ENCODE peak calls at places on chromosomes 2 and 18, in nine cellular contexts. A, F, V, J, L, G, Z, K and Y are unnamed samples.

GRCh38 chr2:118954297-118955060 is 12.5 kb downstream of the MARCO start:
- DNase-seq in A (no peak), F (no peak), V (peak), J (no peak), L (no peak), G (peak), Z (no peak), K (no peak), Y (no peak)

GRCh38 chr2:26173596-26174482 is 951 bp downstream of the GAREM2 start:
- DNase-seq in A (no peak), F (no peak), V (no peak), J (peak), L (no peak), G (no peak), Z (no peak), K (no peak), Y (no peak)

GRCh38 chr2:238326801-238327365 is 6.6 kb downstream of the TRAF3IP1 start:
- DNase-seq in A (no peak), F (no peak), V (no peak), J (no peak), L (no peak), G (no peak), Z (no peak), K (no peak), Y (no peak)

GRCh38 chr18:37252342-37252741 is 313.3 kb downstream of the CELF4 start:
- DNase-seq in A (no peak), F (no peak), V (no peak), J (no peak), L (no peak), G (no peak), Z (no peak), K (no peak), Y (no peak)

GRCh38 chr18:24126155-24126947 is 12.5 kb upstream of the CABYR start:
- DNase-seq in A (no peak), F (no peak), V (no peak), J (no peak), L (no peak), G (no peak), Z (no peak), K (no peak), Y (no peak)

GRCh38 chr2:126809357-126809756 is 89.3 kb upstream of the TEX51 start:
- DNase-seq in A (no peak), F (no peak), V (no peak), J (no peak), L (no peak), G (peak), Z (no peak), K (no peak), Y (no peak)

GRCh38 chr2:105187531-105187930 is 54.0 kb upstream of the GPR45 start:
- DNase-seq in A (no peak), F (no peak), V (no peak), J (no peak), L (no peak), G (peak), Z (no peak), K (peak), Y (no peak)

GRCh38 chr2:159071190-159071915 is 102.9 kb downstream of the TANC1 start:
- DNase-seq in A (no peak), F (no peak), V (no peak), J (no peak), L (no peak), G (no peak), Z (no peak), K (no peak), Y (no peak)

GRCh38 chr2:230717595-230717994 is 5.0 kb downstream of the CAB39 start:
- DNase-seq in A (no peak), F (no peak), V (peak), J (no peak), L (no peak), G (no peak), Z (no peak), K (no peak), Y (peak)

GRCh38 chr2:118627156-118627555 is 220.3 kb downstream of the EN1 start:
- DNase-seq in A (no peak), F (no peak), V (no peak), J (no peak), L (no peak), G (no peak), Z (no peak), K (no peak), Y (no peak)

GRCh38 chr2:214830794-214831346 is 21.4 kb upstream of the BARD1 start:
- DNase-seq in A (no peak), F (no peak), V (peak), J (no peak), L (no peak), G (peak), Z (peak), K (no peak), Y (peak)

GRCh38 chr2:23381498-23381897 is 3.5 kb upstream of the KLHL29 start:
- DNase-seq in A (no peak), F (no peak), V (no peak), J (no peak), L (no peak), G (no peak), Z (no peak), K (no peak), Y (no peak)

GRCh38 chr2:43406643-43407042 is 180.2 kb upstream of the ZFP36L2 start:
- DNase-seq in A (no peak), F (no peak), V (no peak), J (no peak), L (no peak), G (no peak), Z (no peak), K (no peak), Y (no peak)

GRCh38 chr18:2310824-2311349 is 260.4 kb downstream of the METTL4 start:
- DNase-seq in A (no peak), F (no peak), V (no peak), J (no peak), L (no peak), G (no peak), Z (no peak), K (no peak), Y (no peak)

GRCh38 chr2:22406625-22407024 is 978.4 kb upstream of the KLHL29 start:
- DNase-seq in A (no peak), F (no peak), V (peak), J (no peak), L (no peak), G (no peak), Z (no peak), K (no peak), Y (no peak)

GRCh38 chr2:97816411-97816810 is 103.0 kb downstream of the ZAP70 start:
- DNase-seq in A (no peak), F (no peak), V (no peak), J (no peak), L (no peak), G (no peak), Z (no peak), K (no peak), Y (no peak)

GRCh38 chr18:36424741-36425142 is 127.2 kb downstream of the FHOD3 start:
- DNase-seq in A (no peak), F (no peak), V (no peak), J (no peak), L (no peak), G (no peak), Z (peak), K (no peak), Y (no peak)

GRCh38 chr18:12886498-12887126 is 2.6 kb upstream of the PTPN2 start:
- DNase-seq in A (no peak), F (no peak), V (peak), J (no peak), L (peak), G (no peak), Z (peak), K (no peak), Y (no peak)